ENCODE peak calls at places on chromosomes 5 and 9, in four cellular contexts. R, E, B and P are unnamed samples.

GRCh38 chr5:76652809-76653414 is 29.7 kb upstream of the F2RL2 start:
- DNase-seq in R (no peak), E (no peak), B (no peak), P (no peak)

GRCh38 chr9:70418822-70419545 is 4.5 kb upstream of the KLF9 start:
- DNase-seq in R (peak), B (peak), E (peak), P (peak)

GRCh38 chr5:143161893-143162520 is 241.5 kb downstream of the NR3C1 start:
- DNase-seq in R (no peak), B (no peak), E (peak), P (no peak)

GRCh38 chr5:107607656-107608368 is 62.9 kb downstream of the EFNA5 start:
- DNase-seq in R (no peak), E (no peak), B (no peak), P (no peak)

GRCh38 chr5:163917741-163918140 is 412.3 kb downstream of the MAT2B start:
- DNase-seq in E (no peak), B (no peak), R (no peak), P (no peak)

GRCh38 chr5:57499262-57500050 is 16.8 kb upstream of the ACTBL2 start:
- DNase-seq in R (peak), B (no peak), E (peak), P (peak)

GRCh38 chr5:1409386-1410110 is 35.7 kb downstream of the SLC6A3 start:
- DNase-seq in E (no peak), R (no peak), B (peak), P (peak)

GRCh38 chr5:64690417-64691151 is at the start of gene SHISAL2B:
- DNase-seq in R (no peak), B (peak), E (no peak), P (no peak)

GRCh38 chr5:31186672-31187267 is 6.7 kb upstream of the CDH6 start:
- DNase-seq in R (peak), E (peak), B (no peak), P (peak)

GRCh38 chr5:166377756-166378155 is 1913.7 kb upstream of the WWC1 start:
- DNase-seq in R (no peak), B (no peak), E (no peak), P (no peak)

GRCh38 chr5:154221371-154221896 is 30.9 kb downstream of the GALNT10 start:
- DNase-seq in B (peak), R (peak), E (no peak), P (no peak)

GRCh38 chr9:113352006-113352405 is 2.7 kb downstream of the BSPRY start:
- DNase-seq in R (no peak), B (no peak), E (peak), P (no peak)

DNA sequence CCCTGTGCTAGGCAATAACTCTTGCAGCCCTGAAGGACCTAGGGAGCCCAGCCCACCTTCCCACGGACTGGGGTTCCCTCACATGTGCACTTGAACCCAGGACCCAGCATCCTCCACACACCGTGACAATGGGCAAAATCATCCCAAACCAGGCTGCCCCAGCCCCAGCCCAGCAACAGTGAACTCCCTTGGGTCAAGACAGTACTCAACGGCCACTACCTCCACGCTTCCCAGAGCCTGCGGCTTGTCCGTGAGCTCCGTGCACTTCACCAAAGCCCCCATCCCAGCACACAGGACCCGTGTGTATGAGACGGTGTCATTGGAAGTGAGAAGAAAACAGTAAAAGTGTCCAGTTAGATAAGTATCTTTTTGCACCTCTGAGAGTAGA is 55.8 kb downstream of the IPPK start:
- DNase-seq in E (no peak), R (no peak), B (no peak), P (no peak)
- TF ChIP-seq FOSL1 in E (no peak), R (no peak), B (no peak), P (no peak)

GRCh38 chr5:139863855-139864558 is 68.4 kb downstream of the PSD2 start:
- DNase-seq in E (peak), B (peak), R (no peak), P (peak)
- TF ChIP-seq FOSL1 in E (no peak), B (no peak), R (no peak), P (no peak)

GRCh38 chr9:20786807-20787206 is 102.7 kb downstream of the FOCAD start:
- DNase-seq in R (no peak), B (no peak), E (no peak), P (no peak)
- TF ChIP-seq FOSL1 in R (no peak), B (no peak), E (no peak), P (no peak)

DNA sequence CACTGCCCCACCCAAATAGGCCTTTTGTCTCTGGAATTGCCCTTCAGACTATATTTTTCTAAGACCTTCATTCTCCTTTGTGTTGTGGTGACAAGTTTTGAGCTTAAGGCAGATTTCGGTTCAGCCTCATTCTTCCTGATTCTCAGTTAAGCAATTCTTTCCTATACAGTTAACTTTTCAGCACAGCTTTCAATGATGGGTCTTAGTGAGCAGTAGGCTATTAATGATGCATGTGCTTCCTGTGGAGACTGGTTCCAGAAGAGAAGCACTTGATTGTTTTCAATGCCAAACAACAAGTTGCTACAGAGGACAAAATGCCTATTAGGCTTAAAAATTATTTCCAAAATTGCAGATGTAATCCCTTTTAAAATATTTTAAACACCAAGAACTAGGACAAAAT is 47.7 kb upstream of the TLX3 start:
- DNase-seq in R (no peak), E (no peak), B (no peak), P (no peak)
- TF ChIP-seq FOSL1 in R (no peak), E (no peak), B (no peak), P (no peak)

DNA sequence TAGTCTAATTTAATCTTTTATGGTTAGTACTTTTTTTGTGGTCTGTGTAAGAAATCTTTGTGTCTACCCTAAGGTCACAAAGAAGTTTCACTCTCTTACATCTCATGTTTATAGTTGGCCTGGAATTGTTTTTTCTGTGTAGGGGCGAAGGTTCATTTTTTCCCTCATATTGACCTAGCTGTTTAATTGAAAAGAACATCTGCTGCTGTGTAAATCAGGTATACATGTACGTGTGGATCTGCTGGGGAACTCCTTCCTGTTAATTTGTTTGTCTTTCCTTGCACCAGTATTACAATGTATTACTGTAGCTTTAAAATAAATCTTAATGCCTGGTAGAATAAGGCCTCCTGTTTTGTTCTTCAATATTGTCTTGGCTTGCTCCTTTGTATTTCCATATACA is 37.8 kb downstream of the EXOSC2 start:
- DNase-seq in E (no peak), B (no peak), R (no peak), P (no peak)
- TF ChIP-seq FOSL1 in E (no peak), B (no peak), R (no peak), P (no peak)

GRCh38 chr5:133124891-133125290 is 73.1 kb downstream of the HSPA4 start:
- DNase-seq in R (no peak), E (no peak), B (no peak), P (no peak)
- TF ChIP-seq FOSL1 in R (no peak), E (no peak), B (no peak), P (no peak)